ENCODE peak calls at places on chromosomes 2 and 18, in six cellular contexts. H is psoas muscle, F is cardiac muscle cell, W is foreskin fibroblast, M is left ventricle myocardium inferior, Z is fibroblast of lung. I is an unnamed sample.

GRCh38 chr2:149661844-149662243 is 74.3 kb upstream of the MMADHC start:
- DNase-seq in Z (peak), H (no peak), F (peak), M (no peak), W (peak), I (peak)

GRCh38 chr2:120111193-120111592 is 98.3 kb downstream of the EPB41L5 start:
- DNase-seq in H (no peak), W (no peak), M (no peak), F (no peak), Z (no peak), I (no peak)

GRCh38 chr2:27441958-27442281 is 261 bp upstream of the KRTCAP3 start:
- DNase-seq in Z (no peak), F (no peak), M (no peak), H (no peak), W (no peak), I (no peak)

GRCh38 chr2:66803651-66804050 is 368.7 kb downstream of the MEIS1 start:
- DNase-seq in Z (peak), M (no peak), H (no peak), F (peak), W (no peak), I (no peak)

GRCh38 chr2:220228310-220229006 is 601.0 kb downstream of the SLC4A3 start:
- DNase-seq in Z (peak), F (peak), W (peak), M (no peak), H (no peak), I (peak)

GRCh38 chr2:9991829-9992273 is 40.4 kb downstream of the GRHL1 start:
- DNase-seq in H (no peak), F (no peak), W (no peak), Z (peak), M (no peak), I (no peak)

GRCh38 chr2:176140130-176140519 is 10.6 kb downstream of the HOXD8 start:
- DNase-seq in M (no peak), H (no peak), W (no peak), Z (no peak), F (peak), I (no peak)

GRCh38 chr18:57444301-57444759 is 9.2 kb downstream of the ONECUT2 start:
- DNase-seq in M (no peak), W (no peak), Z (no peak), F (no peak), H (no peak), I (no peak)

GRCh38 chr2:51919395-51919794 is 887.5 kb upstream of the NRXN1 start:
- DNase-seq in Z (peak), W (peak), F (peak), M (no peak), H (no peak), I (peak)

GRCh38 chr2:129443235-129443884 is 536.1 kb upstream of the RAB6C start:
- DNase-seq in M (no peak), W (no peak), F (no peak), Z (no peak), H (no peak), I (no peak)

GRCh38 chr18:75638223-75638596 is 210.7 kb upstream of the SMIM21 start:
- DNase-seq in H (no peak), W (peak), M (no peak), F (peak), Z (peak), I (no peak)

GRCh38 chr2:230067990-230068657 is 600 bp downstream of the SLC16A14 start:
- DNase-seq in F (peak), H (peak), Z (peak), W (peak), M (peak), I (peak)

GRCh38 chr2:47645246-47645645 is 137.7 kb upstream of the MSH6 start:
- DNase-seq in M (no peak), W (no peak), H (no peak), Z (no peak), F (no peak), I (no peak)

GRCh38 chr2:224909885-224910517 is 132.3 kb downstream of the DOCK10 start:
- DNase-seq in H (peak), Z (peak), W (peak), M (peak), F (peak), I (peak)

GRCh38 chr2:226057365-226057764 is 657.9 kb downstream of the NYAP2 start:
- DNase-seq in Z (no peak), M (no peak), H (no peak), F (no peak), W (no peak), I (no peak)

GRCh38 chr2:74975016-74975415 is 16.6 kb downstream of the POLE4 start:
- DNase-seq in F (peak), Z (no peak), M (no peak), H (no peak), W (peak), I (no peak)

GRCh38 chr2:202109737-202110184 is 36.7 kb downstream of the KIAA2012 start:
- DNase-seq in Z (peak), M (peak), H (peak), F (peak), W (peak), I (peak)

GRCh38 chr18:45168883-45169585 is 446.2 kb upstream of the SLC14A2 start:
- DNase-seq in Z (peak), W (peak), F (peak), M (no peak), H (no peak), I (peak)

GRCh38 chr18:49174478-49174877 is 223.7 kb upstream of the SMAD7 start:
- DNase-seq in Z (peak), M (no peak), H (no peak), F (peak), W (peak), I (peak)

GRCh38 chr2:118250463-118250862 is 162.2 kb downstream of the INSIG2 start:
- DNase-seq in Z (peak), F (no peak), W (no peak), M (no peak), H (no peak), I (peak)

GRCh38 chr2:10277293-10278028 is 25.2 kb upstream of the HPCAL1 start:
- DNase-seq in Z (no peak), W (no peak), F (no peak), H (no peak), M (no peak), I (no peak)

GRCh38 chr18:3124822-3125221 is 94.9 kb downstream of the MYOM1 start:
- DNase-seq in F (no peak), H (no peak), Z (no peak), W (no peak), M (no peak), I (no peak)

GRCh38 chr2:208501217-208501616 is 94.6 kb downstream of the PTH2R start:
- DNase-seq in W (no peak), Z (no peak), M (no peak), H (no peak), F (no peak), I (peak)

GRCh38 chr2:32947484-32948143 is 861 bp downstream of the LTBP1 start:
- DNase-seq in Z (peak), M (peak), W (no peak), F (peak), H (peak), I (peak)

GRCh38 chr2:123953848-123954247 is 71.2 kb upstream of the CNTNAP5 start:
- DNase-seq in M (no peak), W (peak), Z (peak), F (peak), H (no peak), I (peak)

GRCh38 chr2:18169121-18169786 is 290.8 kb downstream of the KCNS3 start:
- DNase-seq in H (no peak), W (no peak), F (peak), M (no peak), Z (no peak), I (peak)

GRCh38 chr2:180495606-180496005 is 484.8 kb upstream of the UBE2E3 start:
- DNase-seq in H (peak), M (no peak), F (peak), W (peak), Z (peak), I (peak)

GRCh38 chr2:20584637-20585321 is 66.1 kb downstream of the HS1BP3 start:
- DNase-seq in W (peak), H (peak), M (peak), F (peak), Z (peak), I (peak)

GRCh38 chr18:50658601-50659000 is 98.7 kb downstream of the MAPK4 start:
- DNase-seq in H (no peak), F (no peak), W (no peak), M (no peak), Z (no peak), I (no peak)

GRCh38 chr18:9516437-9517064 is 41.2 kb downstream of the RALBP1 start:
- DNase-seq in W (no peak), Z (peak), F (peak), H (no peak), M (no peak), I (peak)

GRCh38 chr18:66825347-66825746 is 221.5 kb upstream of the CDH19 start:
- DNase-seq in H (no peak), W (no peak), F (peak), M (no peak), Z (no peak), I (no peak)

GRCh38 chr2:240204431-240205276 is 64.2 kb upstream of the OTOS start:
- DNase-seq in H (no peak), Z (no peak), F (no peak), M (peak), W (no peak), I (no peak)

GRCh38 chr18:48560491-48560890 is 21.7 kb downstream of the CTIF start:
- DNase-seq in Z (no peak), F (no peak), H (no peak), M (no peak), W (no peak), I (no peak)

GRCh38 chr2:367246-367645 is 79.4 kb upstream of the ALKAL2 start:
- DNase-seq in M (no peak), Z (peak), F (no peak), W (no peak), H (no peak), I (no peak)

GRCh38 chr2:7060602-7061435 is 143.6 kb downstream of the RNF144A start:
- DNase-seq in M (no peak), F (no peak), W (no peak), H (no peak), Z (no peak), I (no peak)

GRCh38 chr2:217798743-217799552 is 203.8 kb downstream of the TNS1 start:
- DNase-seq in W (no peak), M (peak), Z (no peak), H (no peak), F (no peak), I (no peak)

GRCh38 chr2:214856116-214856515 is 46.6 kb upstream of the BARD1 start:
- DNase-seq in H (no peak), W (no peak), M (no peak), Z (peak), F (peak), I (peak)

GRCh38 chr2:75772908-75773630 is 62.4 kb upstream of the GCFC2 start:
- DNase-seq in M (no peak), Z (no peak), H (no peak), W (no peak), F (no peak), I (no peak)

GRCh38 chr2:161063074-161063945 is 96.9 kb upstream of the TANK start:
- DNase-seq in H (peak), W (peak), F (peak), M (peak), Z (peak), I (peak)

DNA sequence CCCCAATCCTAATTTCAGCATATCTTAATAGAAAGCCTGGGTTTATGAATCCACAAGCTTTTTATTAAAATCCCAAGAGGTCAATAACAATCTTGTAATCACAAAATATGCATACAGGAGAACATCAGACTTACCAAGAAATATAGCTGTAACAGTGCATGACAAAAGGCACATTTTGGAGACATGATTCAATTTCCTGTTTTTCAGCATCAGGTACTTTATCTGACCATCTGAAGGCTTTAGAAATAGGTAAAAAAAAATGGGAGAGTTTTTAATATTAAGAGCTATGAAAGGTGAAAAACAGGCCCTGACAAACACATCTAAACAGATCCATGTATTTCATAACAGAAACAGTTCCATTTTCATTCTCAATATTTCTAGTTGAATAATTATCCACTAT is 89.9 kb upstream of the EFEMP1 start:
- DNase-seq in H (no peak), Z (no peak), M (no peak), W (no peak), F (no peak), I (peak)
- TF ChIP-seq CTCF in H (no peak), Z (no peak), M (no peak), W (no peak), F (no peak), I (no peak)

GRCh38 chr2:110101911-110102774 is 13.5 kb downstream of the MALL start:
- DNase-seq in Z (peak), F (no peak), M (no peak), W (no peak), H (no peak), I (peak)
- H3K4me3 ChIP-seq in Z (peak), F (no peak), M (peak), W (no peak), H (no peak), I (no peak)

GRCh38 chr18:35588122-35588521 is 6.6 kb downstream of the GALNT1 start:
- DNase-seq in W (no peak), F (no peak), Z (no peak), H (no peak), M (no peak), I (no peak)

GRCh38 chr18:35590935-35591334 is 9.4 kb downstream of the GALNT1 start:
- DNase-seq in H (no peak), F (no peak), M (no peak), Z (peak), W (no peak), I (no peak)

GRCh38 chr18:35592298-35592697 is 10.8 kb downstream of the GALNT1 start:
- DNase-seq in W (no peak), F (no peak), M (no peak), Z (no peak), H (no peak), I (no peak)

GRCh38 chr18:35585608-35586007 is 4.1 kb downstream of the GALNT1 start:
- DNase-seq in M (no peak), W (no peak), Z (no peak), H (no peak), F (no peak), I (no peak)

GRCh38 chr18:35588995-35589394 is 7.5 kb downstream of the GALNT1 start:
- DNase-seq in Z (no peak), F (no peak), H (no peak), M (no peak), W (no peak), I (peak)
- TF ChIP-seq CTCF in Z (no peak), F (no peak), H (no peak), M (peak), W (no peak), I (no peak)

GRCh38 chr2:191636586-191636985 is 41.4 kb upstream of the NABP1 start:
- DNase-seq in M (no peak), H (no peak), W (no peak), F (no peak), Z (no peak), I (no peak)

GRCh38 chr2:191636235-191636543 is 41.7 kb upstream of the NABP1 start:
- DNase-seq in M (no peak), W (peak), F (peak), Z (peak), H (no peak), I (peak)

GRCh38 chr2:191638079-191638801 is 39.7 kb upstream of the NABP1 start:
- DNase-seq in F (no peak), Z (peak), H (no peak), M (no peak), W (no peak), I (peak)

GRCh38 chr2:191637182-191638078 is 40.5 kb upstream of the NABP1 start:
- DNase-seq in F (peak), M (no peak), W (no peak), Z (peak), H (no peak), I (peak)

DNA sequence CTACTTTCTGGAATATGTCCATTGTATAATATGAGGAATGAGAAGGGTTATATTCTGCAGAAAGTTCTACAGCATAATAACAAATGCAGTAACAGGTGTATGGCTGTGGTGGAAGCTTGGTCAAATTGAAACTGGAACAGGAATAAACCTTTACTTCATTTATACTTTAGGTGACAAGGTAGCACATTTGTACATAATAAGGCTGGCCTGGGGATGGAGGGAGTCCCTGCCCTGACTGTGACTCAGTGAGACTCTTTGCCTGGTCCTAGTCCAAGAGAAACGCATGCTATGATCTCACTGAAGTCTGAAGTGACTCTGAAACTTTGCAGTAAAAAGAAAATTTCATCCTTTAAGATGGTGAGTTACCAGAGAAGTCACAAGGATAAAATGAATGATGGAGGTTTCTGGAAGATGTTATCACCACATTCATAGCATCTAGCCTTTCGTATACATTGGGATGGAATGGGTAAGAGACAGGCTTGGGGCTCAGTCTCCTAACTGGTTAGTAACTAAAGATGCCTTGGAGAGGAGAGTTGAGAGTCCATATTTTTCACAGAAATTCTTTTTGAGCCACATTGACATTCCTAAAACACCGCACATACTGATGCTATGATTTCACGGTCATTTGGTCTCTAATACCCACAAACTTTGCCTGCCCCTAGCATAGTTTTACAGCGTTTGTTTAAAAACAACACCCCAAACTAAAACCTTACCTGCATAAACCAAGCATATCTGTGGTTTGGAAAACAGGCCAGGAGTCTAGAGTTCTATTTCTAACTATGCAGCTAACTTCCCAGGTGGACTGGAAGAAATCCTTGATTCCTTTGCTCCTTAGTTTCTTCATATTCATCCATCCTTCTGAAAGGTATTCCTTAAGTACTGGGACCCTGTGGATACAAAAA is 42.4 kb upstream of the NABP1 start:
- DNase-seq in M (no peak), F (peak), W (peak), H (no peak), Z (peak), I (peak)
- H3K4me3 ChIP-seq in M (no peak), F (no peak), W (no peak), H (no peak), Z (no peak), I (no peak)

GRCh38 chr2:170968205-170969003 is 39.4 kb downstream of the GORASP2 start:
- DNase-seq in H (no peak), F (no peak), W (no peak), M (no peak), Z (no peak), I (no peak)

GRCh38 chr2:170965446-170966225 is 36.6 kb downstream of the GORASP2 start:
- DNase-seq in M (no peak), F (no peak), H (no peak), Z (peak), W (no peak), I (peak)

GRCh38 chr2:170967553-170967952 is 38.5 kb downstream of the GORASP2 start:
- DNase-seq in Z (no peak), M (no peak), W (no peak), F (no peak), H (no peak), I (no peak)

GRCh38 chr2:170969030-170969429 is 40.0 kb downstream of the GORASP2 start:
- DNase-seq in W (no peak), Z (no peak), H (no peak), M (no peak), F (no peak), I (no peak)

DNA sequence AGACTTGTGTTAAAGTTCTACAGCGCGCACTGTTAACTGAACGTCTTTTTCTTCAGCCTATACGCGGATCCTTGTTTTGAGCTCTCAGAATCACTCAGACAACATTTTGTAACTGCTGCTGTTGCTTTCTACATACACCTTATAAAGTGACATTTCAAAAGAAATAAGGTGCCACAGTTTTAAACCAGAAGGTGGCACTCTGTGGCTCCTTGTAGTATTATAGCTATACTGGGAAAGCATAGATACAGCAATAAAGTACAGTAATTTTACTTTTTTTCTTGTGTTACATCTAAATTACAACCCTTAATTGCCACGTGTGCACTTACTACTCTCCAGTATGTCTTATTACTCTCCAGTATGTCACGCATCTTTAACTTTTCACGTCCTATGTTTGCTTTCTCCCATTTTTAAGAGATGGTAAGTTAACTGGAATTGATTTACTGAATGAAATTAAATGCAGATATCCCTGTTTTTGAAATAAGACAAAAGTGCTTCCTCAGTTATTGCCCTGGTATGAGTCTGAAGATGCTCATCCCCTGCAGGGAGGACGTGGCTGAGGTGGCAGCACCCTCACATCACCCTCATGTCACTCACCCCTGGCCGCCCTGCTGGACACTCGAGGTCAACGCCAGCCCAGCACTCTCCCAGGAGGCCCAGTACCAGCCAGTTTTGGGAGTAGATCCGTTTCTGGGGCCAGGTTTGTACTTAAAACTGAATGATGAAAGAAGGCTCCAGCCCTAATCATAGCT is 37.8 kb downstream of the GORASP2 start:
- DNase-seq in H (no peak), Z (no peak), W (no peak), M (no peak), F (no peak), I (no peak)
- TF ChIP-seq CTCF in H (peak), Z (peak), W (peak), M (no peak), F (no peak), I (no peak)

GRCh38 chr2:234952270-234953115 is 676 bp downstream of the SH3BP4 start:
- DNase-seq in W (no peak), F (no peak), M (no peak), H (no peak), Z (no peak), I (no peak)
- H3K4me3 ChIP-seq in W (peak), F (peak), M (peak), H (peak), Z (peak), I (peak)

GRCh38 chr2:68776124-68776523 is 41.5 kb downstream of the ARHGAP25 start:
- DNase-seq in W (no peak), F (no peak), M (no peak), H (no peak), Z (no peak), I (no peak)
- TF ChIP-seq CTCF in W (no peak), F (peak), M (no peak), H (no peak), Z (no peak), I (no peak)

GRCh38 chr2:98121149-98121548 is 34.2 kb downstream of the VWA3B start:
- DNase-seq in W (no peak), H (no peak), F (no peak), Z (peak), M (no peak), I (no peak)
- H3K4me3 ChIP-seq in W (no peak), H (no peak), F (no peak), Z (no peak), M (no peak), I (no peak)

I was measured in epithelial cell of esophagus.